ENCODE peak calls at places on chromosomes 2 and 18, in four cellular contexts. One of them, this sample, is unnamed.

GRCh38 chr2:224060783-224061482 is 21.8 kb upstream of the SERPINE2 start:
- DNase-seq in LHCN-M2: no peak
- DNase-seq in stimulated activated naive CD8-positive, alpha-beta T cell treated with anti-CD3 and anti-CD28 coated beads, Interleukin-15, Interleukin-2, amounts not matched to agents 100 U/mL and 50 U/mL, for 24 hours: no peak
- DNase-seq in hippocampal formation: no peak
- DNase-seq in this sample: no peak

GRCh38 chr2:60412626-60413025 is 140.8 kb downstream of the BCL11A start:
- DNase-seq in LHCN-M2: no peak
- DNase-seq in stimulated activated naive CD8-positive, alpha-beta T cell treated with anti-CD3 and anti-CD28 coated beads, Interleukin-15, Interleukin-2, amounts not matched to agents 100 U/mL and 50 U/mL, for 24 hours: no peak
- DNase-seq in hippocampal formation: no peak
- DNase-seq in this sample: no peak

GRCh38 chr18:31626409-31626808 is 34.7 kb downstream of the TTR start:
- DNase-seq in LHCN-M2: no peak
- DNase-seq in stimulated activated naive CD8-positive, alpha-beta T cell treated with anti-CD3 and anti-CD28 coated beads, Interleukin-15, Interleukin-2, amounts not matched to agents 100 U/mL and 50 U/mL, for 24 hours: no peak
- DNase-seq in hippocampal formation: no peak
- DNase-seq in this sample: no peak

GRCh38 chr2:40341198-40341597 is 110.7 kb downstream of the SLC8A1 start:
- DNase-seq in LHCN-M2: peak; percentile 66
- DNase-seq in stimulated activated naive CD8-positive, alpha-beta T cell treated with anti-CD3 and anti-CD28 coated beads, Interleukin-15, Interleukin-2, amounts not matched to agents 100 U/mL and 50 U/mL, for 24 hours: no peak
- DNase-seq in hippocampal formation: no peak
- DNase-seq in this sample: peak; percentile 16

GRCh38 chr2:32522770-32523169 is 105.1 kb upstream of the TTC27 start:
- DNase-seq in LHCN-M2: no peak
- DNase-seq in stimulated activated naive CD8-positive, alpha-beta T cell treated with anti-CD3 and anti-CD28 coated beads, Interleukin-15, Interleukin-2, amounts not matched to agents 100 U/mL and 50 U/mL, for 24 hours: no peak
- DNase-seq in hippocampal formation: no peak
- DNase-seq in this sample: no peak

GRCh38 chr2:182615036-182615435 is 101.0 kb upstream of the DNAJC10 start:
- DNase-seq in LHCN-M2: peak; percentile 47
- DNase-seq in stimulated activated naive CD8-positive, alpha-beta T cell treated with anti-CD3 and anti-CD28 coated beads, Interleukin-15, Interleukin-2, amounts not matched to agents 100 U/mL and 50 U/mL, for 24 hours: no peak
- DNase-seq in hippocampal formation: no peak
- DNase-seq in this sample: no peak

GRCh38 chr2:152920846-152921245 is 202.4 kb downstream of the ARL6IP6 start:
- DNase-seq in LHCN-M2: peak; percentile 46
- DNase-seq in stimulated activated naive CD8-positive, alpha-beta T cell treated with anti-CD3 and anti-CD28 coated beads, Interleukin-15, Interleukin-2, amounts not matched to agents 100 U/mL and 50 U/mL, for 24 hours: no peak
- DNase-seq in hippocampal formation: no peak
- DNase-seq in this sample: peak; percentile 69

GRCh38 chr18:12307251-12307736 is 747 bp upstream of the TUBB6 start:
- DNase-seq in LHCN-M2: peak; percentile 73
- DNase-seq in stimulated activated naive CD8-positive, alpha-beta T cell treated with anti-CD3 and anti-CD28 coated beads, Interleukin-15, Interleukin-2, amounts not matched to agents 100 U/mL and 50 U/mL, for 24 hours: peak; percentile 21
- DNase-seq in hippocampal formation: no peak
- DNase-seq in this sample: no peak

GRCh38 chr2:241379481-241380480 is 23.7 kb downstream of the FARP2 start:
- DNase-seq in LHCN-M2: no peak
- DNase-seq in stimulated activated naive CD8-positive, alpha-beta T cell treated with anti-CD3 and anti-CD28 coated beads, Interleukin-15, Interleukin-2, amounts not matched to agents 100 U/mL and 50 U/mL, for 24 hours: no peak
- DNase-seq in hippocampal formation: no peak
- DNase-seq in this sample: no peak

GRCh38 chr18:11955299-11956029 is 25.8 kb upstream of the IMPA2 start:
- DNase-seq in LHCN-M2: peak; percentile 94
- DNase-seq in stimulated activated naive CD8-positive, alpha-beta T cell treated with anti-CD3 and anti-CD28 coated beads, Interleukin-15, Interleukin-2, amounts not matched to agents 100 U/mL and 50 U/mL, for 24 hours: no peak
- DNase-seq in hippocampal formation: peak; percentile 78
- DNase-seq in this sample: peak; percentile 93

GRCh38 chr2:14511541-14511940 is 121.0 kb upstream of the LRATD1 start:
- DNase-seq in LHCN-M2: peak; percentile 39
- DNase-seq in stimulated activated naive CD8-positive, alpha-beta T cell treated with anti-CD3 and anti-CD28 coated beads, Interleukin-15, Interleukin-2, amounts not matched to agents 100 U/mL and 50 U/mL, for 24 hours: no peak
- DNase-seq in hippocampal formation: no peak
- DNase-seq in this sample: no peak

GRCh38 chr2:240605867-240606743 is 19.2 kb upstream of the GPR35 start:
- DNase-seq in LHCN-M2: no peak
- DNase-seq in stimulated activated naive CD8-positive, alpha-beta T cell treated with anti-CD3 and anti-CD28 coated beads, Interleukin-15, Interleukin-2, amounts not matched to agents 100 U/mL and 50 U/mL, for 24 hours: no peak
- DNase-seq in hippocampal formation: no peak
- DNase-seq in this sample: no peak

GRCh38 chr2:111252436-111252835 is 131.7 kb downstream of the BCL2L11 start:
- DNase-seq in LHCN-M2: peak; percentile 84
- DNase-seq in stimulated activated naive CD8-positive, alpha-beta T cell treated with anti-CD3 and anti-CD28 coated beads, Interleukin-15, Interleukin-2, amounts not matched to agents 100 U/mL and 50 U/mL, for 24 hours: no peak
- DNase-seq in hippocampal formation: no peak
- DNase-seq in this sample: no peak

GRCh38 chr18:54147439-54147838 is 77.0 kb downstream of the MBD2 start:
- DNase-seq in LHCN-M2: peak; percentile 81
- DNase-seq in stimulated activated naive CD8-positive, alpha-beta T cell treated with anti-CD3 and anti-CD28 coated beads, Interleukin-15, Interleukin-2, amounts not matched to agents 100 U/mL and 50 U/mL, for 24 hours: no peak
- DNase-seq in hippocampal formation: no peak
- DNase-seq in this sample: no peak

GRCh38 chr2:11389551-11390528 is 45.4 kb upstream of the ROCK2 start:
- DNase-seq in LHCN-M2: no peak
- DNase-seq in stimulated activated naive CD8-positive, alpha-beta T cell treated with anti-CD3 and anti-CD28 coated beads, Interleukin-15, Interleukin-2, amounts not matched to agents 100 U/mL and 50 U/mL, for 24 hours: no peak
- DNase-seq in hippocampal formation: no peak
- DNase-seq in this sample: peak; percentile 77

GRCh38 chr2:160409480-160409879 is 84.1 kb downstream of the RBMS1 start:
- DNase-seq in LHCN-M2: no peak
- DNase-seq in stimulated activated naive CD8-positive, alpha-beta T cell treated with anti-CD3 and anti-CD28 coated beads, Interleukin-15, Interleukin-2, amounts not matched to agents 100 U/mL and 50 U/mL, for 24 hours: no peak
- DNase-seq in hippocampal formation: no peak
- DNase-seq in this sample: no peak

GRCh38 chr2:138677179-138677578 is 103.0 kb downstream of the NXPH2 start:
- DNase-seq in LHCN-M2: no peak
- DNase-seq in stimulated activated naive CD8-positive, alpha-beta T cell treated with anti-CD3 and anti-CD28 coated beads, Interleukin-15, Interleukin-2, amounts not matched to agents 100 U/mL and 50 U/mL, for 24 hours: no peak
- DNase-seq in hippocampal formation: no peak
- DNase-seq in this sample: no peak

GRCh38 chr18:51668101-51668500 is 470.6 kb upstream of the MEX3C start:
- DNase-seq in LHCN-M2: no peak
- DNase-seq in stimulated activated naive CD8-positive, alpha-beta T cell treated with anti-CD3 and anti-CD28 coated beads, Interleukin-15, Interleukin-2, amounts not matched to agents 100 U/mL and 50 U/mL, for 24 hours: peak; percentile 54
- DNase-seq in hippocampal formation: peak; percentile 36
- DNase-seq in this sample: peak; percentile 51

GRCh38 chr2:33321236-33321731 is 155.2 kb upstream of the RASGRP3 start:
- DNase-seq in LHCN-M2: peak; percentile 71
- DNase-seq in stimulated activated naive CD8-positive, alpha-beta T cell treated with anti-CD3 and anti-CD28 coated beads, Interleukin-15, Interleukin-2, amounts not matched to agents 100 U/mL and 50 U/mL, for 24 hours: peak; percentile 12
- DNase-seq in hippocampal formation: no peak
- DNase-seq in this sample: peak; percentile 45

GRCh38 chr2:67416136-67416535 is 19.0 kb downstream of the ETAA1 start:
- DNase-seq in LHCN-M2: no peak
- DNase-seq in stimulated activated naive CD8-positive, alpha-beta T cell treated with anti-CD3 and anti-CD28 coated beads, Interleukin-15, Interleukin-2, amounts not matched to agents 100 U/mL and 50 U/mL, for 24 hours: no peak
- DNase-seq in hippocampal formation: no peak
- DNase-seq in this sample: no peak

GRCh38 chr18:62526098-62527025 is 3.5 kb downstream of the ZCCHC2 start:
- DNase-seq in LHCN-M2: peak; percentile 80
- DNase-seq in stimulated activated naive CD8-positive, alpha-beta T cell treated with anti-CD3 and anti-CD28 coated beads, Interleukin-15, Interleukin-2, amounts not matched to agents 100 U/mL and 50 U/mL, for 24 hours: peak; percentile 81
- DNase-seq in hippocampal formation: peak; percentile 69
- DNase-seq in this sample: peak; percentile 81

GRCh38 chr2:196275646-196276352 is 104.4 kb upstream of the STK17B start:
- DNase-seq in LHCN-M2: peak; percentile 93
- DNase-seq in stimulated activated naive CD8-positive, alpha-beta T cell treated with anti-CD3 and anti-CD28 coated beads, Interleukin-15, Interleukin-2, amounts not matched to agents 100 U/mL and 50 U/mL, for 24 hours: no peak
- DNase-seq in hippocampal formation: no peak
- DNase-seq in this sample: peak; percentile 35

GRCh38 chr2:234044157-234044556 is 6.3 kb upstream of the SPP2 start:
- DNase-seq in LHCN-M2: peak; percentile 92
- DNase-seq in stimulated activated naive CD8-positive, alpha-beta T cell treated with anti-CD3 and anti-CD28 coated beads, Interleukin-15, Interleukin-2, amounts not matched to agents 100 U/mL and 50 U/mL, for 24 hours: no peak
- DNase-seq in hippocampal formation: no peak
- DNase-seq in this sample: peak; percentile 93

This sample was measured in PC-3.